ENCODE peak calls at places on chromosome 17, in ten cellular contexts. O is MM.1S, B is fibroblast of lung, A is cardiac muscle cell, G is fibroblast of villous mesenchyme, Y is HFFc6, M is heart left ventricle, S is AG04450, K is lower lobe of right lung, Q is neural crest cell. F is an unnamed sample.

GRCh38 chr17:2853111-2853721 is 57.0 kb downstream of the RAP1GAP2 start:
- DNase-seq in O (no peak), B (peak), A (peak), G (peak), Y (peak), M (peak), S (no peak), K (peak), Q (no peak), F (no peak)

GRCh38 chr17:19329136-19329535 is 33.4 kb downstream of the B9D1 start:
- DNase-seq in O (no peak), B (no peak), A (no peak), G (no peak), Y (no peak), M (no peak), S (no peak), K (no peak), Q (no peak), F (no peak)

GRCh38 chr17:72603346-72604242 is 482.8 kb downstream of the SOX9 start:
- DNase-seq in O (peak), B (peak), A (no peak), G (no peak), Y (peak), M (no peak), S (peak), K (no peak), Q (no peak), F (no peak)

GRCh38 chr17:41860254-41860931 is 4.8 kb downstream of the KLHL11 start:
- DNase-seq in O (no peak), B (no peak), A (no peak), G (no peak), Y (no peak), M (no peak), S (no peak), K (no peak), Q (no peak), F (no peak)

GRCh38 chr17:8029121-8029520 is 9.7 kb upstream of the ALOX15B start:
- DNase-seq in O (no peak), B (no peak), A (no peak), G (no peak), Y (peak), M (no peak), S (no peak), K (no peak), Q (no peak), F (no peak)

GRCh38 chr17:72726936-72727335 is 365.6 kb downstream of the SLC39A11 start:
- DNase-seq in O (peak), B (peak), A (no peak), G (no peak), Y (no peak), M (no peak), S (no peak), K (no peak), Q (no peak), F (no peak)

GRCh38 chr17:58691701-58692238 is at the start of gene TEX14:
- DNase-seq in O (no peak), B (no peak), A (no peak), G (no peak), Y (no peak), M (no peak), S (no peak), K (no peak), Q (no peak), F (no peak)

GRCh38 chr17:76368545-76368944 is 14.8 kb upstream of the PRPSAP1 start:
- DNase-seq in O (no peak), B (no peak), A (no peak), G (peak), Y (no peak), M (no peak), S (no peak), K (no peak), Q (no peak), F (no peak)

GRCh38 chr17:45022655-45023339 is 28.6 kb downstream of the DCAKD start:
- DNase-seq in O (no peak), B (no peak), A (no peak), G (no peak), Y (no peak), M (no peak), S (no peak), K (no peak), Q (no peak), F (no peak)

GRCh38 chr17:55086635-55087058 is 118.1 kb downstream of the STXBP4 start:
- DNase-seq in O (no peak), B (peak), A (no peak), G (peak), Y (peak), M (no peak), S (peak), K (no peak), Q (no peak), F (peak)

DNA sequence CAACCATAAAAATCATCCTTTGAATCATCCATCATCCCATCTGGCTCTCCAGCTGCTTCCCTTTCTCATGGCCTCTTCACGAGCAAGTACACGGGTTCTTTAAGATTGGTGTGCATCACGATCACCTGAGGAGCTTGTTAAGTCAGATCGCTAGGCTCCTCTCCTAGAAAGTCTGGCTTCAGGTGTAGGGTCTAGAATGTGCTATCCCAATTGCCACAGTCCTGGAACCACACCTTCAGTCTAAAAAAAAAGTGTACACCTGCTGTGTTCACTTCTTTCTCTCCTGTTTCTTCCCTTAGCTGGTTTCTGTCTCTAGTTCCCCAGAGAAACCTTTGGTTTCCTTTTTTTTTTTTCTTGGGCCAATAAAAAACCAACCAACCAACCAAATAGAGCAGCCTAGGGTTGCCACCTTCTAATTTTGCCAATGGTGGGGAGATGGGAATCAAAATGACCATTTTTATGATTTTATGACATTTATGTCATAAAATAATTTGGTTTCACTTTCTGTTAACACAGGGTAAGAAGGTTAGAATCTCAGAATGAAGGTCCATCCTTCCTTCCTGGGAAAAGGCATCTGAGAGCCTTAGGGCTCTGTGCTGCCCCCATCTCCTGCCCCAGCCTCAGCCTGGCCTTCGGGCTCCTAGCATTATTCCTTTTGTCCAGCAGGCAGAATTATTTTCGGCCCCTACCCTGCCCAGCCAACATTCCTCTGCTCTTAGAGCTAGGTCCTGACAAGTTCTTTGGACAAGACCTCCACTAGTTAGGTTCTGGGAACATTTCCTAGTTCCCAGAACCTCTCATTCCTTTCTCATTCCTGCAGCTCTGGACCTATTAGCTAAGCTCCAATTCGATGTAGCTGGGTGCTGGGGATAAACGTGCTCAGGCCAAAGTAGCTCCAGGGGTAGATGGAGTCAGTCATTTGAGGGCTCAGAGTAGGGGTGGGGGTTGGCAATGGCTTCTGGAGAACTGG is 1.9 kb upstream of the GGT6 start:
- DNase-seq in O (peak), B (no peak), A (no peak), G (no peak), Y (no peak), M (no peak), S (no peak), K (no peak), Q (no peak), F (no peak)
- TF ChIP-seq CTCF in O (no peak), B (no peak), A (no peak), G (no peak), Y (no peak), M (no peak), S (no peak), K (no peak), Q (no peak), F (no peak)

GRCh38 chr17:78599419-78599818 is 22.2 kb upstream of the DNAH17 start:
- DNase-seq in O (no peak), B (peak), A (no peak), G (peak), Y (no peak), M (no peak), S (no peak), K (no peak), Q (no peak), F (no peak)

GRCh38 chr17:78601577-78602190 is 24.5 kb upstream of the DNAH17 start:
- DNase-seq in O (no peak), B (no peak), A (no peak), G (no peak), Y (no peak), M (no peak), S (no peak), K (no peak), Q (no peak), F (no peak)

GRCh38 chr17:78605429-78605828 is 28.2 kb upstream of the DNAH17 start:
- DNase-seq in O (no peak), B (no peak), A (no peak), G (no peak), Y (no peak), M (no peak), S (no peak), K (no peak), Q (no peak), F (no peak)

GRCh38 chr17:78600181-78600651 is 23.0 kb upstream of the DNAH17 start:
- DNase-seq in O (no peak), B (peak), A (no peak), G (no peak), Y (no peak), M (no peak), S (no peak), K (no peak), Q (no peak), F (no peak)

GRCh38 chr17:78602246-78602645 is 25.1 kb upstream of the DNAH17 start:
- DNase-seq in O (no peak), B (no peak), A (no peak), G (no peak), Y (no peak), M (no peak), S (no peak), K (no peak), Q (no peak), F (no peak)
- TF ChIP-seq CTCF in O (no peak), B (no peak), A (no peak), G (no peak), Y (no peak), M (no peak), S (no peak), K (no peak), Q (no peak), F (no peak)

GRCh38 chr17:10814083-10814482 is 10.2 kb upstream of the TMEM238L start:
- DNase-seq in O (no peak), B (no peak), A (no peak), G (no peak), Y (no peak), M (no peak), S (no peak), K (no peak), Q (no peak), F (no peak)
- TF ChIP-seq CTCF in O (no peak), B (no peak), A (no peak), G (no peak), Y (no peak), M (no peak), S (no peak), K (no peak), Q (no peak), F (no peak)

GRCh38 chr17:80649672-80650338 is 105.2 kb downstream of the RPTOR start:
- DNase-seq in O (no peak), B (peak), A (peak), G (peak), Y (peak), M (peak), S (peak), K (peak), Q (peak), F (no peak)
- TF ChIP-seq CTCF in O (peak), B (peak), A (peak), G (peak), Y (peak), M (peak), S (peak), K (peak), Q (peak), F (peak)

DNA sequence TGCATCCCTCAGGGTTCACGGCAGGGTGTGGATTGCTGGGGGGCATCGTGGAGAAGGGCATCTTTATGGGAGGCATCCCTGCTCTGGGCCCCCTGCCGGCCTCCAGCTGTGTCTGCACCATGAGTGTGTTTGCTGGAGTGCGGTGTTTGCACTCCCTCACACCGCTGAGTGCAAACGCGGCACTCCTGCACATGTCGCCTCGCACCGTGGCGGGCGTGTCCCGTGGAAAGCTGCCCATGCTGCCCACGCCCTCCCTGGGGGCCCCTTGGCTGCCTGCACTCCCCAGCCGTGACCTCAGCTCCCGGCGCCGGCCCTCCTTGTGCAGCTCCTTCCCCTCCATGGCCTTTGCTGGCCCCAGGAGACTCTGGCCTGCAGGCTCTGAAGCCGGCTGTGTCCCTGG is 74.6 kb upstream of the ZNF750 start:
- DNase-seq in O (no peak), B (no peak), A (no peak), G (no peak), Y (no peak), M (no peak), S (no peak), K (peak), Q (no peak), F (no peak)
- TF ChIP-seq CTCF in O (no peak), B (no peak), A (peak), G (peak), Y (no peak), M (peak), S (peak), K (peak), Q (no peak), F (peak)

DNA sequence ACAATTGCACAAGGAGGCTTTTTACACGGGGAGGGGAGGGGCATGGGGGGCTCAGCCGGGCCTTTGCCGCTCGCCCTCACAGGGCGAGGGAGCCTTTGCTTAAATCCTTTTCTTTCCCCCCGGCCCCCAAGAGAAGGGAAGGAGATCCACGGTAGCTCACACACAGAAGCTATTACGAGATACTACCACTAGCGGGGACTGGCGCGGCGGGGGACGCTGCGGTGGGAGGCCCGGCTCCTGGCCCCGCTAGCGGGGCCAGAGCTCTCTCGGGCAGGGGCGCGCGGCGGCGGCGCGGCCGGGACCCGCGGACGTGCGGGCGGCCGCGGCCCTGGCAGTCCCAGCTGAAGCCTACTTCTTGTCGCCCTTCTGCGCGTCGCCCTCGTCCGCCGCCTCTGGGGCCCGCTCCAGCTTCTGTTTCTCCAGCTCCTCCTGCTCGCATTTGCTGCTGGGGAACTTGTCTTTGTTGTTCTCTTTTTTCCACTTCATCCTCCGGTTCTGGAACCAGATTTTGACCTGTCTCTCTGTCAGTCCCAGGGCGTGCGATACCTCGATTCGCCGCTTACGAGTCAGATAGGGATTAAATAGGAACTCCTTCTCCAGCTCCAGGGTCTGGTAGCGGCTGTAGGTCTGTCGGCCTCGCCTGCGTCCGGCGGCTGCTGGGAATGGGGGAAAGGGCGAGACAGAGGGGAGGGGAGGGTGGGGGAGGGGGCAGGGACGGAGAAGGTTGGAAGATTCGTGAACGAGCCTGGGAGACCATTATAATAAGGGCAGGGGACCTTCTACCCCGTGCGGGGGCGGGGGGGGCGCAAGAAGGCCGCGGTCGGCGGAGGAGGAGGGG is 2.0 kb downstream of the HOXB8 start:
- DNase-seq in O (no peak), B (peak), A (peak), G (no peak), Y (no peak), M (no peak), S (no peak), K (no peak), Q (no peak), F (no peak)
- TF ChIP-seq CTCF in O (peak), B (peak), A (peak), G (no peak), Y (no peak), M (no peak), S (peak), K (no peak), Q (peak), F (peak)

DNA sequence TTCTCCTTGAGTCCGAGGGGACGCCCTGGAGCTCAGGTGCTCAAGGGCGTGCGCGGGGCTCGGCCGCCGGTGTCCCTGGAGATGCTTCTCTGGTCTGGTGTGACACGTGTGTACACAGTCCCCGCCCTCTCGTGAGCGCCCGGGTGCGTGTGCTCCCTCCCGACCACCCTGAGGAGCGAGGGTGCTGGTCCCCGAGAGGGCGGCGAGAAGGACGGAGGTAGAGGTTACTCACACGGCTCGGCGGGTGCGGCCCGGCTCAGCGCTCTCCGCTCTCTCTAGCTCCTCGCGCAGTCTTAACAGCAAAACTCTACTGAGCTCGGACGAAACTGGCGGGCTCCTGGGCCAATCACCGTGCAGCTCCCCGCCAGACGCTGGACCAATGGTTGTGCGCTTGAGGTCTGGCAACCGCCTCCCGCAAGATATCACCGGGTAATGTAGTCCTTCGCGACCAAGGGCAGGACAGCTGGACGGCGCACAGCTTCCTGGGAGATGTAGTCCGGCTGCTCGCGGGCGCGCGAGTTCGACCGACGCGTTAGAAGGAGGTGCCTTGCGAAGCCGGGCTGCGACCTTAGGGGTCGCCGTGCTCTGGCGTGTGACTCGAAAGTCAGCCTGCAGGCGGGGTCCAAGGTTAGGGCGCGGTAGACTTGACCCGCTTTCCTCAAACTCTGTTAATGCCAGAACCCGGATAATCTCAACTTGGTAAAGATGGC is at the start of gene SLC25A19:
- DNase-seq in O (peak), B (peak), A (peak), G (peak), Y (peak), M (peak), S (peak), K (peak), Q (peak), F (peak)
- TF ChIP-seq CTCF in O (no peak), B (peak), A (no peak), G (peak), Y (peak), M (no peak), S (no peak), K (peak), Q (peak), F (peak)

GRCh38 chr17:43324205-43324893 is 74.4 kb upstream of the ARL4D start:
- DNase-seq in O (peak), B (no peak), A (no peak), G (no peak), Y (no peak), M (no peak), S (no peak), K (no peak), Q (no peak), F (no peak)
- TF ChIP-seq CTCF in O (peak), B (no peak), A (no peak), G (peak), Y (peak), M (no peak), S (peak), K (peak), Q (no peak), F (no peak)

F was measured in keratinocyte.